ENCODE peak calls at places on chromosomes 6 and 20, in four cellular contexts. F is activated CD4-positive, alpha-beta T cell treated with anti-CD3 and anti-CD28 coated beads, Interleukin-2, amount 50 U/mL, for 4 hours; J is adrenal gland; E is HCT116. G is an unnamed sample.

GRCh38 chr6:24777227-24777626 is 2.5 kb downstream of the GMNN start:
- DNase-seq in J (no peak), F (no peak), E (no peak), G (no peak)

GRCh38 chr6:101931766-101932165 is 538.3 kb downstream of the GRIK2 start:
- DNase-seq in F (no peak), J (no peak), E (no peak), G (no peak)

GRCh38 chr6:114747995-114748625 is 405.3 kb upstream of the HS3ST5 start:
- DNase-seq in E (peak), J (peak), F (no peak), G (no peak)

GRCh38 chr6:156780117-156780641 is 3.0 kb downstream of the ARID1B start:
- DNase-seq in F (peak), E (peak), J (peak), G (no peak)

GRCh38 chr20:54459279-54459678 is 16.1 kb upstream of the DOK5 start:
- DNase-seq in E (no peak), F (no peak), J (no peak), G (no peak)

GRCh38 chr20:44089987-44090674 is 96.9 kb downstream of the JPH2 start:
- DNase-seq in J (peak), E (peak), F (no peak), G (no peak)

GRCh38 chr6:166025149-166025898 is 142.3 kb downstream of the TBXT start:
- DNase-seq in F (no peak), E (no peak), J (no peak), G (no peak)

GRCh38 chr20:49825521-49826033 is 12.9 kb downstream of the SLC9A8 start:
- DNase-seq in F (no peak), E (no peak), J (no peak), G (no peak)

GRCh38 chr6:120759570-120759969 is 574.7 kb downstream of the TBC1D32 start:
- DNase-seq in F (no peak), E (no peak), J (no peak), G (no peak)

GRCh38 chr20:11585752-11586352 is 331.8 kb upstream of the BTBD3 start:
- DNase-seq in E (peak), F (no peak), J (no peak), G (no peak)

GRCh38 chr6:145544031-145544430 is 191.3 kb downstream of the EPM2A start:
- DNase-seq in E (peak), F (no peak), J (peak), G (no peak)

GRCh38 chr20:34066476-34067090 is 45.5 kb downstream of the EIF2S2 start:
- DNase-seq in J (no peak), E (no peak), F (no peak), G (no peak)

GRCh38 chr6:138897031-138897430 is 91.0 kb downstream of the REPS1 start:
- DNase-seq in E (no peak), F (no peak), J (no peak), G (no peak)

GRCh38 chr20:15837563-15837962 is 735.7 kb downstream of the KIF16B start:
- DNase-seq in E (no peak), F (no peak), J (no peak), G (no peak)

GRCh38 chr20:10504893-10505292 is 69.8 kb downstream of the SLX4IP start:
- DNase-seq in J (no peak), E (no peak), F (no peak), G (no peak)

GRCh38 chr20:45861157-45862075 is 4.0 kb downstream of the ZSWIM3 start:
- DNase-seq in F (no peak), E (no peak), J (no peak), G (no peak)

GRCh38 chr6:149317656-149318571 is at the start of gene TAB2:
- DNase-seq in E (no peak), F (peak), J (peak), G (peak)

GRCh38 chr6:152458648-152459047 is 178.5 kb downstream of the SYNE1 start:
- DNase-seq in E (no peak), J (no peak), F (no peak), G (no peak)

GRCh38 chr20:8532169-8532568 is 400.1 kb downstream of the PLCB1 start:
- DNase-seq in F (no peak), E (no peak), J (no peak), G (no peak)